ENCODE peak calls at places on chromosomes 11 and 22, in seven cellular contexts. F is AG20443; Z is NAMALWA; O is T47D; M is activated CD4-positive, alpha-beta memory T cell treated with anti-CD3 and anti-CD28 coated beads for 36 hours; X is cardiac fibroblast; C is NCI-H1417. S is an unnamed sample.

GRCh38 chr22:20970939-20971657 is 4.0 kb downstream of the AIFM3 start:
- DNase-seq in C (no peak), O (no peak), X (no peak), M (no peak), Z (no peak), F (no peak), S (no peak)

GRCh38 chr11:118290923-118291322 is 13.6 kb upstream of the CD3E start:
- DNase-seq in Z (peak), F (no peak), X (peak), M (peak), O (peak), C (peak), S (peak)

GRCh38 chr11:134857035-134857434 is 445.0 kb upstream of the B3GAT1 start:
- DNase-seq in C (no peak), F (no peak), Z (no peak), X (no peak), M (no peak), O (no peak), S (no peak)

GRCh38 chr11:80521592-80521991 is 1080.8 kb upstream of the TENM4 start:
- DNase-seq in X (no peak), O (no peak), F (no peak), M (no peak), Z (no peak), C (no peak), S (no peak)

GRCh38 chr11:7254731-7255291 is 3.1 kb downstream of the SYT9 start:
- DNase-seq in X (no peak), C (no peak), M (no peak), O (no peak), F (no peak), Z (no peak), S (no peak)

GRCh38 chr11:78050964-78051831 is 12.5 kb upstream of the THRSP start:
- DNase-seq in O (no peak), F (peak), M (no peak), Z (no peak), X (peak), C (no peak), S (no peak)

GRCh38 chr11:115612331-115612730 is 108.1 kb upstream of the CADM1 start:
- DNase-seq in O (no peak), X (peak), M (no peak), Z (no peak), C (no peak), F (peak), S (no peak)

GRCh38 chr11:44559207-44559943 is 6.1 kb upstream of the CD82 start:
- DNase-seq in M (peak), Z (peak), C (no peak), X (no peak), F (no peak), O (no peak), S (no peak)

GRCh38 chr11:130422251-130422995 is 6.0 kb downstream of the ADAMTS8 start:
- DNase-seq in F (no peak), Z (no peak), M (no peak), O (no peak), C (no peak), X (no peak), S (no peak)

S was measured in CD14-positive monocyte.